ENCODE peak calls at places on chromosome X, in six cellular contexts. One of them, this sample, is unnamed.

GRCh38 chrX:129984196-129984962 is 1.9 kb downstream of the BCORL1 start:
- DNase-seq in mammary epithelial cell: no peak
- DNase-seq in NCI-H1092: no peak
- DNase-seq in MM.1S: no peak
- DNase-seq in NCI-H1436: no peak
- DNase-seq in HEK293T: peak; percentile 53
- DNase-seq in this sample: no peak

GRCh38 chrX:130975947-130976346 is 72.9 kb upstream of the ENOX2 start:
- DNase-seq in HEK293T: peak; percentile 72
- DNase-seq in NCI-H1436: peak; percentile 35
- DNase-seq in MM.1S: peak; percentile 66
- DNase-seq in mammary epithelial cell: peak; percentile 30
- DNase-seq in NCI-H1092: peak; percentile 11
- DNase-seq in this sample: no peak

GRCh38 chrX:2691543-2692220 is 587 bp downstream of the CD99 start:
- DNase-seq in MM.1S: no peak
- DNase-seq in HEK293T: no peak
- DNase-seq in mammary epithelial cell: no peak
- DNase-seq in NCI-H1092: no peak
- DNase-seq in NCI-H1436: no peak
- DNase-seq in this sample: no peak

GRCh38 chrX:641671-642435 is 11.3 kb downstream of the SHOX start:
- DNase-seq in NCI-H1092: no peak
- DNase-seq in MM.1S: no peak
- DNase-seq in NCI-H1436: no peak
- DNase-seq in HEK293T: no peak
- DNase-seq in mammary epithelial cell: no peak
- DNase-seq in this sample: no peak

GRCh38 chrX:54116391-54116790 is 66.7 kb downstream of the FAM120C start:
- DNase-seq in NCI-H1092: no peak
- DNase-seq in HEK293T: no peak
- DNase-seq in NCI-H1436: no peak
- DNase-seq in MM.1S: no peak
- DNase-seq in mammary epithelial cell: no peak
- DNase-seq in this sample: no peak

GRCh38 chrX:57282568-57282967 is 3.9 kb upstream of the FAAH2 start:
- DNase-seq in HEK293T: no peak
- DNase-seq in MM.1S: peak; percentile 56
- DNase-seq in NCI-H1092: no peak
- DNase-seq in mammary epithelial cell: no peak
- DNase-seq in NCI-H1436: no peak
- DNase-seq in this sample: no peak

GRCh38 chrX:17474892-17475291 is 99.9 kb downstream of the NHS start:
- DNase-seq in HEK293T: no peak
- DNase-seq in MM.1S: no peak
- DNase-seq in mammary epithelial cell: peak; percentile 57
- DNase-seq in NCI-H1092: no peak
- DNase-seq in NCI-H1436: no peak
- DNase-seq in this sample: no peak

GRCh38 chrX:49162620-49163019 is at the start of gene MAGIX:
- DNase-seq in mammary epithelial cell: no peak
- DNase-seq in NCI-H1436: no peak
- DNase-seq in MM.1S: no peak
- DNase-seq in NCI-H1092: no peak
- DNase-seq in HEK293T: no peak
- DNase-seq in this sample: no peak

GRCh38 chrX:79096339-79096638 is 48.2 kb upstream of the GPR174 start:
- DNase-seq in mammary epithelial cell: no peak
- DNase-seq in NCI-H1092: no peak
- DNase-seq in NCI-H1436: no peak
- DNase-seq in MM.1S: no peak
- DNase-seq in HEK293T: no peak
- DNase-seq in this sample: no peak

GRCh38 chrX:46979340-46979739 is 67.1 kb downstream of the JADE3 start:
- DNase-seq in MM.1S: no peak
- DNase-seq in HEK293T: no peak
- DNase-seq in NCI-H1092: no peak
- DNase-seq in NCI-H1436: no peak
- DNase-seq in mammary epithelial cell: peak; percentile 26
- DNase-seq in this sample: no peak

This sample was measured in 8988T.